ENCODE peak calls at places on chromosomes 1 and 21, in five cellular contexts. G is NCI-H1105 treated with DMSO at 0.1 percent for 48 hours; W is activated CD4-positive, alpha-beta T cell treated with anti-CD3 and anti-CD28 coated beads, Interleukin-2, amount 50 U/mL, for 48 hours; Z is hippocampal formation; U is HL-60. E is an unnamed sample.

GRCh38 chr1:110056776-110057175 is 13.7 kb downstream of the ALX3 start:
- DNase-seq in G (no peak), W (no peak), Z (no peak), U (no peak), E (no peak)

GRCh38 chr1:161913482-161914140 is 110.1 kb downstream of the OLFML2B start:
- DNase-seq in G (no peak), W (no peak), Z (no peak), U (no peak), E (no peak)

GRCh38 chr1:18927654-18928272 is 25.4 kb upstream of the ALDH4A1 start:
- DNase-seq in G (no peak), W (peak), Z (no peak), U (peak), E (no peak)

GRCh38 chr1:4048076-4048475 is 148.0 kb upstream of the C1orf174 start:
- DNase-seq in G (no peak), W (no peak), Z (no peak), U (no peak), E (no peak)

GRCh38 chr1:70071597-70071996 is 133.8 kb downstream of the LRRC40 start:
- DNase-seq in G (peak), W (no peak), Z (no peak), U (no peak), E (no peak)

GRCh38 chr21:27164208-27165172 is 197.6 kb upstream of the ADAMTS5 start:
- DNase-seq in G (no peak), W (no peak), Z (no peak), U (no peak), E (no peak)

GRCh38 chr1:220219865-220220698 is 52.2 kb downstream of the RAB3GAP2 start:
- DNase-seq in G (no peak), W (no peak), Z (no peak), U (no peak), E (no peak)

GRCh38 chr1:239550178-239550577 is 163.8 kb downstream of the CHRM3 start:
- DNase-seq in G (no peak), W (no peak), Z (no peak), U (no peak), E (no peak)

GRCh38 chr1:164953095-164953494 is 394.1 kb downstream of the PBX1 start:
- DNase-seq in G (no peak), W (no peak), Z (no peak), U (no peak), E (no peak)

GRCh38 chr1:32773764-32774463 is 43.2 kb downstream of the YARS1 start:
- DNase-seq in G (no peak), W (no peak), Z (no peak), U (no peak), E (no peak)

GRCh38 chr1:1974834-1975233 is 28.8 kb downstream of the CFAP74 start:
- DNase-seq in G (no peak), W (no peak), Z (no peak), U (no peak), E (no peak)

E was measured in CD14-positive monocyte.